ENCODE peak calls at places on chromosomes 2 and 18, in seven cellular contexts. V is naive thymus-derived CD4-positive, alpha-beta T cell; Y is body of pancreas; N is thoracic aorta; R is CD4-positive, alpha-beta memory T cell; Z is endothelial cell of umbilical vein; T is Peyer's patch. X is an unnamed sample. For H3K4me1, the result is how much of the 10 kb centered on the place peaks cover.

GRCh38 chr18:77090546-77091200 is 41.9 kb downstream of the MBP start:
- DNase-seq in Y (no peak), T (no peak), Z (no peak), V (no peak), R (no peak), N (no peak), X (no peak)

GRCh38 chr2:197306691-197307030 is 3.9 kb downstream of the ANKRD44 start:
- DNase-seq in T (peak), Y (peak), R (peak), Z (no peak), V (peak), N (peak), X (no peak)

GRCh38 chr2:23594079-23594494 is 209.1 kb downstream of the KLHL29 start:
- DNase-seq in N (no peak), R (no peak), V (no peak), Z (no peak), T (no peak), Y (peak), X (no peak)

GRCh38 chr2:236643480-236643879 is 73.9 kb downstream of the ACKR3 start:
- DNase-seq in V (no peak), T (no peak), N (no peak), R (no peak), Z (no peak), Y (no peak), X (no peak)

GRCh38 chr2:222919841-222920609 is 59.2 kb downstream of the ACSL3 start:
- DNase-seq in N (no peak), Y (no peak), T (no peak), R (no peak), V (no peak), Z (peak), X (peak)

GRCh38 chr2:127085260-127085666 is 21.7 kb downstream of the BIN1 start:
- DNase-seq in Z (no peak), N (no peak), T (peak), Y (no peak), R (no peak), V (peak), X (peak)

GRCh38 chr2:98482362-98482761 is 37.7 kb downstream of the INPP4A start:
- DNase-seq in T (no peak), Y (no peak), R (no peak), N (no peak), Z (no peak), V (no peak), X (no peak)

GRCh38 chr2:153536105-153536504 is 57.5 kb upstream of the RPRM start:
- DNase-seq in T (no peak), N (no peak), Y (no peak), V (no peak), R (no peak), Z (no peak), X (no peak)

GRCh38 chr18:46623541-46623940 is 33.5 kb downstream of the LOXHD1 start:
- DNase-seq in N (no peak), Z (peak), Y (no peak), T (peak), V (peak), R (peak), X (no peak)

GRCh38 chr18:23106575-23106974 is 28.7 kb upstream of the CABLES1 start:
- DNase-seq in Y (no peak), Z (peak), N (no peak), R (no peak), V (no peak), T (no peak), X (peak)

GRCh38 chr18:63834471-63835113 is 52.9 kb upstream of the SERPINB2 start:
- DNase-seq in N (no peak), V (no peak), R (no peak), Z (no peak), T (no peak), Y (no peak), X (no peak)

GRCh38 chr18:79848579-79849327 is 51.0 kb downstream of the KCNG2 start:
- DNase-seq in N (no peak), Z (no peak), T (peak), V (no peak), Y (peak), R (no peak), X (no peak)

GRCh38 chr2:27710176-27710575 is 46.5 kb downstream of the SLC4A1AP start:
- DNase-seq in T (no peak), V (no peak), R (no peak), Z (no peak), Y (no peak), N (no peak), X (no peak)

GRCh38 chr2:118097657-118098056 is 9.4 kb downstream of the INSIG2 start:
- DNase-seq in Z (peak), V (no peak), T (no peak), R (no peak), Y (no peak), N (no peak), X (peak)

GRCh38 chr2:118091140-118091478 is 2.8 kb downstream of the INSIG2 start:
- DNase-seq in Z (no peak), Y (no peak), T (no peak), V (no peak), R (no peak), N (no peak), X (no peak)

GRCh38 chr2:118098307-118098706 is 10.0 kb downstream of the INSIG2 start:
- DNase-seq in N (no peak), R (no peak), V (no peak), Y (no peak), Z (no peak), T (no peak), X (no peak)

GRCh38 chr2:118094503-118094902 is 6.2 kb downstream of the INSIG2 start:
- DNase-seq in V (no peak), T (no peak), N (no peak), R (peak), Y (no peak), Z (no peak), X (no peak)

DNA sequence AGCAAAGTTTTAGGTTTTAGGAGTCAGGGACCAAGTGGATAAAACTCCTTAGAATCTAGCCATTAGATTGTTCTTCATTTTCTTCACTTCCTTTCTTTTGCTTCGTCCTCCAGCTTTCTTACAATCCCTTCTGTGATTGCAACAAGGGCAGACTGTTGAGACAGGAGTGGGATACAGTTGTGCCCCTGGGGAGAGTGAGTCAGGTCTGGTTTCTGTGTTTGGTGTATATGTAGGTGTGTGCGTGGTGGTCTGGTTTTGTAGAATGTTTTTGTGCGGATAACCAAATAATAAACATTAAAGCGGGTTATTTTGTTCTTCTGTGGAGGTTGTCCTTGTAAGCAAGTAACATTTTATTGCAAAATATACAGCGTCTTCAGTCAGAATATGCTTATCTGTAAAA is 7.3 kb downstream of the INSIG2 start:
- DNase-seq in N (no peak), Z (no peak), T (no peak), V (no peak), Y (no peak), R (no peak), X (peak)
- H3K4me1 ChIP-seq in N (under half), Z (under half), T (under half), V (under half), Y (under half), R (under half), X (under half)

DNA sequence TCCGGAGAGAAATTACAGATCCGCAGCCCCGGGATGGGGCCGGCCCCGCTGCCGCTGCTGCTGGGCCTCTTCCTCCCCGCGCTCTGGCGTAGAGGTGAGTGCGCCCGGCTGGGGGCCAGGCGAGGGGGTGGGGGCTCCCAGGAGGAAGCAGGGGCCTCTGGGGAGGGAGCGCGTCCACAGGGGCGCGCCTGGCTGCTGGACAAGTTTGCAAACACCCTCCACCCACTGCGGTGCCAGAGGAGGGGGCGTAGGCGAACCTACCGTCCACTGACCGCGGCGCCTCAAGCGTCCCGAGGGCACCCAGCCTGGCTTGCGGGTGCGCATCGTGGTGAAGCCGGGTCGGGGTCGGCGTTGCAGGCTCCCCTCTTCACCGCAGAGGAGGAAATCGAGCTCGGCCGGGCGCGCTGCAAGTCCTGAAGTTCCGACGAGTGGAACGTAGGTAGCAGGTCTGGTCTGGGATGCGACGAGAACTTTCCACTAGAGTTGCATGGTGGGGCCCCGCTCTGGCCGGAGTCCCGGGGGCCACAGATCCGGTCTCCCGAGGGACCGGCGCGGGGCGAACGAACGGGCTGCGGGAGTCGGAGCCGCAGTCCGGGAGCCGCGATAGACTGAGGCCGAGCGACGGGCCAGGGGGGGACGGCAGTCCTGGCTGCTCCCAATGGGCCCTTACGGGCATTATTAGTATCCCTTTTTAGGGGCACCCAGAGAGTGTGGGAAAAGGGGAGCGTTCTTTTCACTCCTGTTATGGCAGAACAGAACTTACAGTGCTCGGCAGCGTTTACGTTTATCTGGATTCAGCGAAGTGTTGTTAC is 502 bp downstream of the MERTK start:
- DNase-seq in Z (peak), N (no peak), T (no peak), V (peak), Y (peak), R (peak), X (peak)
- H3K4me1 ChIP-seq in Z (under half), N (under half), T (under half), V (under half), Y (under half), R (under half), X (under half)

GRCh38 chr2:143564419-143564818 is 435.2 kb downstream of the ARHGAP15 start:
- DNase-seq in Y (no peak), N (no peak), T (no peak), R (no peak), Z (no peak), V (no peak), X (no peak)
- H3K4me1 ChIP-seq in Y (under half), N (under half), T (under half), R (under half), Z (under half), V (under half), X (under half)

DNA sequence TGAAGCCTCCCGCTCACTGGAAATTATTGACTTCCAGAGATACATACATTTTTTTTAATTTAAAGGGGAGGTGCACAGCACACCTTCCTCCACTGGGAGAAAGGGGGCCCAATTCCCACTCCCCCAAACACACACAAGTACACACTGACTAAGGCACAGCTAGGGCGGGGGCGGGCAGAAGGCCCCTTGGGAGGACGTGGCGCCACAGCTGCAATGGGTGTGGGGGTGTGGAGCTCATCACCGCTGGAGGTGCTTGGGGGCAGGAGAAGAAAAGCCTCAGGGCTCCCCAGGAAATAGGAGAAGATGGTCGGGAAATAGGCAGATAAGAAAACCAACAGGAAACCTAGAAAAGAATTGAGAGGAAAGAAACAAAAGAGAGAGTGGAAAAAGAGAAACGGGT is 127.3 kb upstream of the FAM98A start:
- DNase-seq in Z (no peak), Y (no peak), V (no peak), R (no peak), N (no peak), T (no peak), X (no peak)
- H3K4me1 ChIP-seq in Z (under half), Y (under half), V (under half), R (under half), N (under half), T (under half), X (under half)

GRCh38 chr2:213101109-213101508 is 50.3 kb downstream of the IKZF2 start:
- DNase-seq in R (no peak), N (no peak), Z (no peak), V (no peak), Y (no peak), T (no peak), X (no peak)
- H3K4me1 ChIP-seq in R (under half), N (under half), Z (under half), V (under half), Y (under half), T (under half), X (under half)